ENCODE peak calls at places on chromosomes 13 and 19, in four cellular contexts. P, E, I and J are unnamed samples.

GRCh38 chr13:112616586-112617381 is 28.8 kb upstream of the TUBGCP3 start:
- DNase-seq in P (peak; percentile 69), E (peak; percentile 23), I (peak; percentile 65), J (peak; percentile 67)

GRCh38 chr19:30374791-30375650 is 2.8 kb downstream of the ZNF536 start:
- DNase-seq in P (peak; percentile 44), E (no peak), I (no peak), J (peak; percentile 14)

GRCh38 chr13:86946734-86947133 is 724.4 kb upstream of the SLITRK5 start:
- DNase-seq in P (no peak), E (no peak), I (no peak), J (no peak)

GRCh38 chr13:108070925-108071324 is 144.4 kb downstream of the LIG4 start:
- DNase-seq in P (no peak), E (no peak), I (no peak), J (no peak)

GRCh38 chr13:65063753-65064152 is 2166.4 kb downstream of the PCDH9 start:
- DNase-seq in P (no peak), E (peak; percentile 72), I (no peak), J (peak; percentile 1)

GRCh38 chr19:57282011-57282636 is 1.8 kb downstream of the ZNF460 start:
- DNase-seq in P (no peak), E (no peak), I (no peak), J (no peak)

GRCh38 chr19:27770095-27770494 is 1442.9 kb downstream of the UQCRFS1 start:
- DNase-seq in P (no peak), E (no peak), I (no peak), J (no peak)

GRCh38 chr19:40592170-40592569 is 9.0 kb upstream of the LTBP4 start:
- DNase-seq in P (peak; percentile 64), E (peak; percentile 78), I (peak; percentile 95), J (peak; percentile 63)

GRCh38 chr13:114118763-114119123 is 13.7 kb downstream of the RASA3 start:
- DNase-seq in P (no peak), E (peak; percentile 80), I (no peak), J (peak; percentile 65)

GRCh38 chr13:19817106-19817505 is 34.4 kb upstream of the PSPC1 start:
- DNase-seq in P (no peak), E (no peak), I (no peak), J (no peak)

GRCh38 chr19:56097306-56097705 is 23.8 kb downstream of the ZNF787 start:
- DNase-seq in P (no peak), E (no peak), I (no peak), J (no peak)

DNA sequence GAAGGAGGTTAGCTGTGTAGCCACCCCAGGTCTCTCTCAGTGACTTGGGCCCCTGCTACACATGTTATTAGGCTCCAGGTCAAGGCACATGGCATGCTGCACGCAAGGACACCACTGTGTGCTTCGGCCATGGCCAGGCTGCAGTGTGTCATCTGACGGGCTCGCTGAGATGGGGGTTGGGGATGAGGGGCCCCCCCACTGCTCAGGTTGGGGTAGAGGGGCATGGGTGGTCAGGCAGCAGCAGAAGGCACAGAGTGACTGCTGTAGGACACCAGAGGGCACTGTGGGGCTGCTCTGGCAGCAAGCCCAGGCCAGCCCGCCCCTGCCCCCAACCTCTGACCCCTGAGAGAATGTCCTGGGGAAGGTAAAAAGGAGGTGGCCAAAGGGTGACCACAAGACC is 32.2 kb upstream of the ISYNA1 start:
- DNase-seq in P (peak; percentile 81), E (no peak), I (peak; percentile 63), J (peak; percentile 34)
- H3K4me1 ChIP-seq in P (no peaks in the 10 kb centered on the region), E (peaks cover 9% of the 10 kb centered on the region), I (peaks cover 7% of the 10 kb centered on the region), J (peaks cover 5% of the 10 kb centered on the region)

GRCh38 chr19:52962394-52963228 is at the start of gene ZNF816:
- DNase-seq in P (peak; percentile 99), E (peak; percentile 93), I (peak; percentile 100), J (peak; percentile 99)

GRCh38 chr19:52963229-52963760 is 614 bp upstream of the ZNF816 start:
- DNase-seq in P (peak; percentile 39), E (no peak), I (no peak), J (no peak)

GRCh38 chr19:52957591-52957990 is 5.1 kb downstream of the ZNF816 start:
- DNase-seq in P (no peak), E (no peak), I (no peak), J (no peak)

GRCh38 chr19:52959613-52960295 is 2.9 kb downstream of the ZNF816 start:
- DNase-seq in P (no peak), E (no peak), I (no peak), J (no peak)

GRCh38 chr19:52961981-52962380 is 700 bp downstream of the ZNF816 start:
- DNase-seq in P (no peak), E (no peak), I (no peak), J (peak; percentile 42)
- H2AFZ ChIP-seq in P (no peak overlapping the region), E (peak overlapping the region; percentile 57), I (peak overlapping the region; percentile 84), J (peak overlapping the region; percentile 97)

GRCh38 chr13:43061496-43062280 is 38.3 kb downstream of the DNAJC15 start:
- DNase-seq in P (no peak), E (no peak), I (no peak), J (no peak)

GRCh38 chr13:43058836-43059235 is 35.5 kb downstream of the DNAJC15 start:
- DNase-seq in P (no peak), E (peak; percentile 48), I (no peak), J (no peak)

GRCh38 chr13:43054803-43055802 is 31.7 kb downstream of the DNAJC15 start:
- DNase-seq in P (peak; percentile 43), E (peak; percentile 87), I (peak; percentile 69), J (peak; percentile 61)

GRCh38 chr13:43058318-43058674 is 34.9 kb downstream of the DNAJC15 start:
- DNase-seq in P (peak; percentile 45), E (peak; percentile 69), I (no peak), J (peak; percentile 93)

GRCh38 chr13:43057653-43058317 is 34.4 kb downstream of the DNAJC15 start:
- DNase-seq in P (peak; percentile 43), E (peak; percentile 58), I (no peak), J (no peak)
- H3K4me1 ChIP-seq in P (peaks cover 11% of the 10 kb centered on the region), E (peaks cover 11% of the 10 kb centered on the region), I (peaks cover 65% of the 10 kb centered on the region), J (peaks cover 39% of the 10 kb centered on the region)

GRCh38 chr19:38386300-38386967 is 1.4 kb downstream of the GGN start:
- DNase-seq in P (no peak), E (no peak), I (no peak), J (no peak)

GRCh38 chr19:38385804-38386257 is 2.0 kb downstream of the GGN start:
- DNase-seq in P (peak; percentile 76), E (no peak), I (no peak), J (no peak)

GRCh38 chr19:38383743-38384142 is 4.1 kb downstream of the GGN start:
- DNase-seq in P (no peak), E (no peak), I (no peak), J (no peak)

GRCh38 chr19:38384209-38385027 is 3.4 kb downstream of the GGN start:
- DNase-seq in P (peak; percentile 78), E (peak; percentile 40), I (peak; percentile 54), J (peak; percentile 49)

DNA sequence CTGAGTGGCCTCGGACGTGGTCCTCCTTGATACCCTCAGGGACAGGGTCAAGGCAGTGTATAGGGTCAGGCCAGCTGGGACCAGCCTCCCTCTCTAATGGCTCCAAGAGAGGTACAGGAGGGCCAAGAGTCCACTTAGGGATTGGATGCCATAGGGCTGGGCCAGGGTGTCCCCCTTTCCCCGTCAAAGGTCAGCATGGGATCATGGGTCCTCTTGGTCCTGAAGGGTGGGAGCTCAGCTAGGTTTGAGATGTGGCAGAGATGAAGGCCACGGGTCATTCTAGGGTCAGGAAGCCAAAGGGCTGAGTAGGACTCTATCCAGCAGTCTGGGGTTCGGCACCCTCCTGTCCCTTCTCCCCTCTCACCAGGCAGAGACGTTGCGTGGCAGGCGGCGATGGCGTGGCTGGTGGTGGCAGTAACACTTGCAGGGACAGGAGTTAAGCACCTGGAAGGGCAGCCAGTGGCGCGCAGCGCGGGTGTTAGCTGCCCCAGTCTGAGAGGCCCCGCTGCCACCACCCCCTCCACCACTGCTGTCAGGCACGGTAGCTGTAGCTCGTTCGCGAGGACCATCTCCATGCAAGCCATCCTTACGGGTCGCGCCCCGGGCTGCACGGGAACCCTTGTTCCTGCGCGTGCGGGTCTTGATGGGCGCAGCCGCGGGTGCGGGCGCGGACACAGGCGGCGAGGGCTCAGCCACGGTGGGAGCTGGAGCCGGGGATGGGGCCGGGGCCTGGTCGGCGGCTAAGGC is 2.6 kb downstream of the GGN start:
- DNase-seq in P (peak; percentile 51), E (no peak), I (no peak), J (no peak)
- H2AFZ ChIP-seq in P (no peak overlapping the region), E (no peak overlapping the region), I (no peak overlapping the region), J (no peak overlapping the region)

DNA sequence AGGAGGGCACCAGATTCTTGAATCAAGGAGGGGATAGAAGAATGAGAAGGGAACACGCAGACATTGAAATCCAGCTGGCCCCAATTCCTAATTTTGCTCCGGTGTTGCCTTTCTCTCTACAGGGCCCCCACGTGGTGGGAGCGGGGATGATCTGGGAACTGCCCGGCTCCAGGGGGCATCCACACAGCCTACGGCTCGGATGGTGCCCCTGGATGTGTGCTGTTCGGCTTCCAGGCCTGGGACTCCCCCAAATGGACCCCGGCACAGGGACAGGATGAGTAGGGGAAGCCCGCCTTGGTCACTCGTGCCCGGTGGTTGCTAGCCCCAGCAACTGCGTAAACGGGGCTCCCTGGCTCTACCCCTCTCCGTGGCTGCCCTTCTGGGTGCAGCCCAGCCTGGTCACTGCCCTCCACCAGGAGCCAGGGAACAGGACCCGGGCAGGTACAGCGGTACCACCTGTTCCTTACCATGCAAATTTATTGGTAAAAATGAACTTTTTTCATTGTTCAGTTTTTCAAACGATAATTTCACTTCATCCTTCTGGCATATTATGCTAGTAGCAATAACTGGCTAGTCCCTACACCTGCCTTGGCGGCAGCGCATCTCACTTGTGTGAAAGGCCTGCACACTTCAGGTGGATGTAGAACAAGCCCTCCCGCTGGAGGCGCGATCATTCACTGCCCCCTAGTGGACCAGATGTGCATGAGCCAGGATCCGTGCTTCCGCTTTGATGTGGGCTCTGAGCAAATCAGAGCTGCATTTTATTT is 111.6 kb downstream of the TEX26 start:
- DNase-seq in P (peak; percentile 87), E (peak; percentile 71), I (peak; percentile 93), J (peak; percentile 87)
- H3K4me1 ChIP-seq in P (no peaks in the 10 kb centered on the region), E (peaks cover 24% of the 10 kb centered on the region), I (peaks cover 8% of the 10 kb centered on the region), J (peaks cover 22% of the 10 kb centered on the region)

DNA sequence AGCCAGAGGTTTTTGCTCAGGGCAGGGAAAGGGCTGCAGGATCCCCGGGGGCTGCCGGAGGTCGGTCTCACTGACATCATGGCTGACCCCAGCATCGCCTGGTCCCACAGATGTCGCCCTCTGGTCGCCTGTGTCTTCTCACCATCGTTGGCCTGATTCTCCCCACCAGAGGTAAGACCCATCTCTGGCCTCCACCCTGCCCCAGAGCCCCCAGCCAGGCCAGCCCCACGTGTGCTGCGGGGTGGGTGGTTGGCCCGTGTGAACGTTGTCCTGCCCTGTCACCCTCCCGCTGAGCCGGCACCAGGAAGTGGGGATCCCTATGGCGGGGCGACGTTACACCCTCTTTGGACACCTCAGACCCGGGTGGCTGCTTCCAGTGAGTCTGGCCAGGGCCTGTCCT is 906 bp downstream of the FXYD5 start:
- DNase-seq in P (no peak), E (no peak), I (peak; percentile 63), J (no peak)
- H2AFZ ChIP-seq in P (no peak overlapping the region), E (no peak overlapping the region), I (peak overlapping the region; percentile 96), J (peak overlapping the region; percentile 93)

GRCh38 chr19:18502236-18502632 is 19.6 kb downstream of the ELL start:
- DNase-seq in P (no peak), E (no peak), I (no peak), J (no peak)
- H3K4me1 ChIP-seq in P (no peaks in the 10 kb centered on the region), E (peaks cover 21% of the 10 kb centered on the region), I (peaks cover 55% of the 10 kb centered on the region), J (peaks cover 25% of the 10 kb centered on the region)

GRCh38 chr19:9877775-9878510 is 42.8 kb downstream of the PIN1 start:
- DNase-seq in P (no peak), E (peak; percentile 59), I (no peak), J (peak; percentile 65)
- H2AFZ ChIP-seq in P (no peak overlapping the region), E (no peak overlapping the region), I (no peak overlapping the region), J (no peak overlapping the region)